ENCODE peak calls at places on chromosomes 5 and 9, in seven cellular contexts. One of them, this sample, is unnamed.

GRCh38 chr9:124132671-124133147 is 121.1 kb downstream of the LHX2 start:
- DNase-seq in CD8-positive, alpha-beta T cell: no peak
- DNase-seq in SHP77 treated with DMSO at 0.1 percent for 48 hours: no peak
- DNase-seq in activated T-cell treated with anti-CD3 and anti-CD28 coated beads, Interleukin-2, amount 50 U/mL, for 4 hours: no peak
- DNase-seq in Caki2: no peak
- DNase-seq in T-helper 1 cell: no peak
- DNase-seq in CD4-positive, CD25-positive, alpha-beta regulatory T cell: no peak
- DNase-seq in this sample: no peak

GRCh38 chr5:126525630-126526245 is 69.3 kb downstream of the ALDH7A1 start:
- DNase-seq in CD8-positive, alpha-beta T cell: no peak
- DNase-seq in SHP77 treated with DMSO at 0.1 percent for 48 hours: no peak
- DNase-seq in activated T-cell treated with anti-CD3 and anti-CD28 coated beads, Interleukin-2, amount 50 U/mL, for 4 hours: no peak
- DNase-seq in Caki2: no peak
- DNase-seq in T-helper 1 cell: no peak
- DNase-seq in CD4-positive, CD25-positive, alpha-beta regulatory T cell: no peak
- DNase-seq in this sample: no peak

GRCh38 chr5:135242496-135243193 is 156.4 kb downstream of the MACROH2A1 start:
- DNase-seq in CD8-positive, alpha-beta T cell: no peak
- DNase-seq in SHP77 treated with DMSO at 0.1 percent for 48 hours: no peak
- DNase-seq in activated T-cell treated with anti-CD3 and anti-CD28 coated beads, Interleukin-2, amount 50 U/mL, for 4 hours: no peak
- DNase-seq in Caki2: no peak
- DNase-seq in T-helper 1 cell: no peak
- DNase-seq in CD4-positive, CD25-positive, alpha-beta regulatory T cell: no peak
- DNase-seq in this sample: no peak

GRCh38 chr5:1502046-1502736 is 21.6 kb downstream of the LPCAT1 start:
- DNase-seq in CD8-positive, alpha-beta T cell: peak
- DNase-seq in SHP77 treated with DMSO at 0.1 percent for 48 hours: no peak
- DNase-seq in activated T-cell treated with anti-CD3 and anti-CD28 coated beads, Interleukin-2, amount 50 U/mL, for 4 hours: no peak
- DNase-seq in Caki2: no peak
- DNase-seq in T-helper 1 cell: peak
- DNase-seq in CD4-positive, CD25-positive, alpha-beta regulatory T cell: no peak
- DNase-seq in this sample: no peak

GRCh38 chr9:136247947-136248637 is 2.5 kb upstream of the QSOX2 start:
- DNase-seq in CD8-positive, alpha-beta T cell: no peak
- DNase-seq in SHP77 treated with DMSO at 0.1 percent for 48 hours: no peak
- DNase-seq in activated T-cell treated with anti-CD3 and anti-CD28 coated beads, Interleukin-2, amount 50 U/mL, for 4 hours: no peak
- DNase-seq in Caki2: no peak
- DNase-seq in T-helper 1 cell: no peak
- DNase-seq in CD4-positive, CD25-positive, alpha-beta regulatory T cell: no peak
- DNase-seq in this sample: no peak

GRCh38 chr9:87857948-87858335 is 24.7 kb upstream of the SPATA31E1 start:
- DNase-seq in CD8-positive, alpha-beta T cell: no peak
- DNase-seq in SHP77 treated with DMSO at 0.1 percent for 48 hours: no peak
- DNase-seq in activated T-cell treated with anti-CD3 and anti-CD28 coated beads, Interleukin-2, amount 50 U/mL, for 4 hours: no peak
- DNase-seq in Caki2: no peak
- DNase-seq in T-helper 1 cell: no peak
- DNase-seq in CD4-positive, CD25-positive, alpha-beta regulatory T cell: no peak
- DNase-seq in this sample: no peak

GRCh38 chr5:154405078-154405792 is 40.6 kb upstream of the SAP30L start:
- DNase-seq in CD8-positive, alpha-beta T cell: peak
- DNase-seq in SHP77 treated with DMSO at 0.1 percent for 48 hours: no peak
- DNase-seq in activated T-cell treated with anti-CD3 and anti-CD28 coated beads, Interleukin-2, amount 50 U/mL, for 4 hours: peak
- DNase-seq in Caki2: peak
- DNase-seq in T-helper 1 cell: peak
- DNase-seq in CD4-positive, CD25-positive, alpha-beta regulatory T cell: peak
- DNase-seq in this sample: no peak

GRCh38 chr5:124512236-124512635 is 234.2 kb downstream of the ZNF608 start:
- DNase-seq in CD8-positive, alpha-beta T cell: no peak
- DNase-seq in SHP77 treated with DMSO at 0.1 percent for 48 hours: no peak
- DNase-seq in activated T-cell treated with anti-CD3 and anti-CD28 coated beads, Interleukin-2, amount 50 U/mL, for 4 hours: no peak
- DNase-seq in Caki2: no peak
- DNase-seq in T-helper 1 cell: no peak
- DNase-seq in CD4-positive, CD25-positive, alpha-beta regulatory T cell: no peak
- DNase-seq in this sample: no peak

GRCh38 chr5:122500245-122501086 is 188.4 kb downstream of the SNCAIP start:
- DNase-seq in CD8-positive, alpha-beta T cell: no peak
- DNase-seq in SHP77 treated with DMSO at 0.1 percent for 48 hours: peak
- DNase-seq in activated T-cell treated with anti-CD3 and anti-CD28 coated beads, Interleukin-2, amount 50 U/mL, for 4 hours: no peak
- DNase-seq in Caki2: peak
- DNase-seq in T-helper 1 cell: no peak
- DNase-seq in CD4-positive, CD25-positive, alpha-beta regulatory T cell: no peak
- DNase-seq in this sample: no peak

GRCh38 chr5:54309751-54310432 is 481 bp downstream of the ARL15 start:
- DNase-seq in CD8-positive, alpha-beta T cell: peak
- DNase-seq in SHP77 treated with DMSO at 0.1 percent for 48 hours: no peak
- DNase-seq in activated T-cell treated with anti-CD3 and anti-CD28 coated beads, Interleukin-2, amount 50 U/mL, for 4 hours: peak
- DNase-seq in Caki2: no peak
- DNase-seq in T-helper 1 cell: peak
- DNase-seq in CD4-positive, CD25-positive, alpha-beta regulatory T cell: peak
- DNase-seq in this sample: no peak

GRCh38 chr9:108105885-108106284 is 616.3 kb upstream of the KLF4 start:
- DNase-seq in CD8-positive, alpha-beta T cell: no peak
- DNase-seq in SHP77 treated with DMSO at 0.1 percent for 48 hours: no peak
- DNase-seq in activated T-cell treated with anti-CD3 and anti-CD28 coated beads, Interleukin-2, amount 50 U/mL, for 4 hours: no peak
- DNase-seq in Caki2: no peak
- DNase-seq in T-helper 1 cell: no peak
- DNase-seq in CD4-positive, CD25-positive, alpha-beta regulatory T cell: no peak
- DNase-seq in this sample: no peak

GRCh38 chr5:11905209-11905608 is 963 bp upstream of the CTNND2 start:
- DNase-seq in CD8-positive, alpha-beta T cell: no peak
- DNase-seq in SHP77 treated with DMSO at 0.1 percent for 48 hours: no peak
- DNase-seq in activated T-cell treated with anti-CD3 and anti-CD28 coated beads, Interleukin-2, amount 50 U/mL, for 4 hours: no peak
- DNase-seq in Caki2: peak
- DNase-seq in T-helper 1 cell: no peak
- DNase-seq in CD4-positive, CD25-positive, alpha-beta regulatory T cell: no peak
- DNase-seq in this sample: no peak

This sample was measured in kidney epithelial cell.